ENCODE peak calls at places on chromosomes 5 and 9, in ten cellular contexts. U, R, X, A, L, C, F, H, P and D are unnamed samples.

GRCh38 chr5:57595530-57596098 is 113.0 kb upstream of the ACTBL2 start:
- DNase-seq in F (no peak), A (peak; percentile 3), H (no peak), X (no peak), C (no peak), L (no peak), P (no peak), U (no peak), R (no peak), D (no peak)

GRCh38 chr5:142281966-142282365 is 42.9 kb downstream of the SPRY4 start:
- DNase-seq in L (no peak), P (no peak), U (no peak), A (no peak), F (no peak), H (no peak), R (no peak), X (no peak), C (no peak), D (peak; percentile 24)

GRCh38 chr5:153782589-153783238 is 256.0 kb downstream of the FAM114A2 start:
- DNase-seq in H (peak; percentile 92), L (no peak), F (no peak), X (no peak), U (no peak), R (peak; percentile 0), A (no peak), C (peak; percentile 25), P (no peak), D (peak; percentile 4)

GRCh38 chr5:97840643-97841042 is 657.6 kb upstream of the RIOK2 start:
- DNase-seq in U (no peak), H (no peak), R (no peak), A (no peak), C (no peak), P (no peak), F (no peak), X (no peak), L (no peak), D (peak; percentile 35)

GRCh38 chr5:142746532-142746931 is 23.6 kb upstream of the ARHGAP26 start:
- DNase-seq in P (no peak), U (no peak), C (no peak), H (no peak), F (no peak), A (no peak), X (no peak), L (no peak), R (no peak), D (no peak)

GRCh38 chr9:122988919-122989614 is 44.4 kb upstream of the GPR21 start:
- DNase-seq in U (peak; percentile 6), R (no peak), F (no peak), C (no peak), P (no peak), A (no peak), X (no peak), L (no peak), H (no peak), D (no peak)

GRCh38 chr9:23914431-23915003 is 88.5 kb upstream of the ELAVL2 start:
- DNase-seq in R (no peak), A (no peak), L (no peak), F (no peak), H (no peak), C (no peak), X (no peak), U (no peak), P (no peak), D (no peak)

GRCh38 chr5:138789771-138790242 is 36.6 kb downstream of the CTNNA1 start:
- DNase-seq in H (peak; percentile 30), C (peak; percentile 40), X (no peak), U (peak; percentile 30), F (peak; percentile 79), P (no peak), A (no peak), R (peak; percentile 10), L (peak; percentile 38), D (peak; percentile 53)

GRCh38 chr9:115674091-115674490 is 479.5 kb upstream of the PAPPA start:
- DNase-seq in U (no peak), L (no peak), C (no peak), F (no peak), H (peak; percentile 50), A (no peak), P (no peak), X (no peak), R (no peak), D (peak; percentile 41)

GRCh38 chr5:92504346-92504745 is 1076.7 kb downstream of the NR2F1-AS1 start:
- DNase-seq in F (no peak), U (no peak), X (no peak), A (no peak), L (no peak), P (no peak), R (no peak), C (no peak), H (no peak), D (no peak)

GRCh38 chr5:134647750-134648424 is 698 bp upstream of the SEC24A start:
- DNase-seq in L (peak; percentile 71), C (no peak), X (no peak), F (peak; percentile 81), U (no peak), P (peak; percentile 30), R (peak; percentile 22), A (no peak), H (peak; percentile 62), D (peak; percentile 60)

GRCh38 chr9:90891656-90892055 is 90.0 kb downstream of the SYK start:
- DNase-seq in R (no peak), C (no peak), L (no peak), X (no peak), H (no peak), F (no peak), U (no peak), A (peak; percentile 59), P (no peak), D (no peak)

GRCh38 chr9:105539452-105539851 is 18.5 kb upstream of the FKTN start:
- DNase-seq in U (no peak), P (no peak), F (peak; percentile 34), A (no peak), R (no peak), X (no peak), L (no peak), C (no peak), H (peak; percentile 21), D (peak; percentile 4)

GRCh38 chr9:125428515-125429467 is 167.2 kb downstream of the GAPVD1 start:
- DNase-seq in R (no peak), X (no peak), F (no peak), L (no peak), A (no peak), P (no peak), U (no peak), C (no peak), H (no peak), D (no peak)

GRCh38 chr9:81497096-81497495 is 192.3 kb downstream of the TLE1 start:
- DNase-seq in A (no peak), R (no peak), H (no peak), U (no peak), C (no peak), X (no peak), L (no peak), P (no peak), F (no peak), D (peak; percentile 35)

GRCh38 chr9:8070779-8071444 is 271.3 kb upstream of the DMAC1 start:
- DNase-seq in R (no peak), X (no peak), U (no peak), F (no peak), H (no peak), P (no peak), A (no peak), L (no peak), C (no peak), D (no peak)

GRCh38 chr9:92609142-92609500 is 60.8 kb downstream of the IPPK start:
- DNase-seq in X (no peak), C (no peak), A (peak; percentile 46), P (peak; percentile 52), L (peak; percentile 66), H (no peak), F (no peak), R (peak; percentile 20), U (no peak), D (peak; percentile 13)

GRCh38 chr9:90064248-90064647 is 459.4 kb downstream of the GADD45G start:
- DNase-seq in C (no peak), R (no peak), P (no peak), L (no peak), U (no peak), X (no peak), A (no peak), H (no peak), F (no peak), D (no peak)

GRCh38 chr9:86731511-86731993 is 215.8 kb downstream of the GAS1 start:
- DNase-seq in F (no peak), L (no peak), H (peak; percentile 64), X (no peak), P (no peak), C (no peak), R (peak; percentile 49), U (no peak), A (no peak), D (peak; percentile 23)

GRCh38 chr9:127904888-127905728 is 5.7 kb upstream of the ST6GALNAC6 start:
- DNase-seq in C (no peak), H (no peak), F (peak; percentile 63), X (peak; percentile 65), L (no peak), R (no peak), P (no peak), A (no peak), U (no peak), D (no peak)

GRCh38 chr5:170656346-170656745 is 127.2 kb upstream of the GABRP start:
- DNase-seq in L (no peak), X (no peak), H (no peak), C (no peak), A (no peak), F (no peak), U (no peak), R (no peak), P (no peak), D (no peak)

GRCh38 chr9:33297455-33297854 is 7.1 kb downstream of the NFX1 start:
- DNase-seq in H (no peak), F (peak; percentile 99), C (no peak), R (no peak), P (no peak), L (peak; percentile 87), U (no peak), X (no peak), A (peak; percentile 1), D (no peak)

GRCh38 chr5:111068208-111068607 is 3.3 kb upstream of the TSLP start:
- DNase-seq in A (no peak), F (no peak), U (no peak), R (no peak), H (no peak), P (no peak), X (no peak), C (no peak), L (no peak), D (no peak)

GRCh38 chr5:132456553-132457361 is 33.8 kb downstream of the IRF1 start:
- DNase-seq in F (peak; percentile 85), U (no peak), C (no peak), P (peak; percentile 82), H (no peak), L (no peak), A (no peak), R (no peak), X (peak; percentile 58), D (peak; percentile 69)

GRCh38 chr9:117672397-117672796 is 31.8 kb upstream of the TLR4 start:
- DNase-seq in F (no peak), A (no peak), U (no peak), X (no peak), L (no peak), H (peak; percentile 76), C (peak; percentile 12), P (peak; percentile 50), R (peak; percentile 50), D (peak; percentile 83)

GRCh38 chr5:135269828-135270545 is 129.0 kb downstream of the MACROH2A1 start:
- DNase-seq in F (no peak), C (peak; percentile 62), X (no peak), L (no peak), P (peak; percentile 75), R (peak; percentile 94), H (peak; percentile 57), A (no peak), U (no peak), D (peak; percentile 90)

GRCh38 chr5:178301641-178302040 is 69.0 kb upstream of the PHYKPL start:
- DNase-seq in R (no peak), F (no peak), H (no peak), X (no peak), P (no peak), U (no peak), C (no peak), A (no peak), L (no peak), D (no peak)

GRCh38 chr5:39526914-39527477 is 102.2 kb upstream of the DAB2 start:
- DNase-seq in R (no peak), L (peak; percentile 57), A (no peak), H (peak; percentile 48), P (no peak), U (no peak), X (no peak), C (no peak), F (no peak), D (no peak)